ENCODE peak calls at places on chromosomes 16 and 17, in six cellular contexts. U is GM06990, J is astrocyte of the spinal cord, B is heart right ventricle, N is breast epithelium, Z is A673. A is an unnamed sample.

GRCh38 chr17:37294888-37295287 is 80.9 kb upstream of the C17orf78 start:
- DNase-seq in U (no peak), B (no peak), J (no peak), Z (no peak), N (no peak), A (no peak)

GRCh38 chr17:36048061-36048460 is 16.0 kb upstream of the CCL18 start:
- DNase-seq in N (no peak), J (no peak), U (no peak), B (no peak), Z (no peak), A (no peak)

GRCh38 chr16:81445143-81445922 is 725 bp downstream of the CMIP start:
- DNase-seq in N (no peak), B (peak; percentile 44), Z (peak; percentile 22), U (peak; percentile 63), J (peak; percentile 35), A (no peak)

GRCh38 chr16:56245197-56245596 is 53.9 kb downstream of the GNAO1 start:
- DNase-seq in U (no peak), Z (no peak), J (no peak), N (no peak), B (no peak), A (no peak)

GRCh38 chr16:89283449-89283848 is 65.9 kb downstream of the ZNF778 start:
- DNase-seq in U (no peak), J (no peak), N (no peak), Z (no peak), B (no peak), A (no peak)

GRCh38 chr16:28276301-28276700 is 16.0 kb upstream of the SBK1 start:
- DNase-seq in B (no peak), J (no peak), N (no peak), U (no peak), Z (no peak), A (no peak)

GRCh38 chr17:79986441-79987186 is 49.1 kb downstream of the TBC1D16 start:
- DNase-seq in Z (no peak), U (no peak), B (no peak), N (no peak), J (peak; percentile 49), A (no peak)

GRCh38 chr16:4613636-4614570 is 785 bp downstream of the UBALD1 start:
- DNase-seq in Z (peak; percentile 48), J (peak; percentile 20), B (peak; percentile 43), N (no peak), U (peak; percentile 78), A (no peak)

GRCh38 chr17:78529871-78530670 is 47.1 kb downstream of the DNAH17 start:
- DNase-seq in B (no peak), J (no peak), N (no peak), Z (no peak), U (no peak), A (no peak)

GRCh38 chr17:17119533-17119932 is 77.3 kb downstream of the MPRIP start:
- DNase-seq in J (peak; percentile 44), B (no peak), Z (no peak), U (no peak), N (no peak), A (no peak)

GRCh38 chr16:67022531-67023214 is 6.3 kb upstream of the CBFB start:
- DNase-seq in B (no peak), Z (no peak), U (no peak), N (peak; percentile 2), J (peak; percentile 14), A (no peak)

GRCh38 chr16:81616321-81617020 is 162.6 kb upstream of the PLCG2 start:
- DNase-seq in B (peak; percentile 74), N (no peak), J (peak; percentile 72), Z (peak; percentile 58), U (peak; percentile 63), A (no peak)

GRCh38 chr16:78227855-78228254 is 128.4 kb downstream of the WWOX start:
- DNase-seq in U (no peak), Z (no peak), J (no peak), N (no peak), B (no peak), A (no peak)

GRCh38 chr17:3213587-3213986 is 6.1 kb downstream of the OR1A1 start:
- DNase-seq in Z (no peak), U (no peak), N (no peak), J (no peak), B (no peak), A (no peak)

GRCh38 chr16:55100100-55100499 is 169.4 kb downstream of the IRX5 start:
- DNase-seq in J (no peak), N (no peak), Z (no peak), U (no peak), B (no peak), A (no peak)

GRCh38 chr17:64537488-64537887 is 30.7 kb downstream of the CEP95 start:
- DNase-seq in Z (no peak), B (no peak), J (no peak), U (no peak), N (no peak), A (no peak)

DNA sequence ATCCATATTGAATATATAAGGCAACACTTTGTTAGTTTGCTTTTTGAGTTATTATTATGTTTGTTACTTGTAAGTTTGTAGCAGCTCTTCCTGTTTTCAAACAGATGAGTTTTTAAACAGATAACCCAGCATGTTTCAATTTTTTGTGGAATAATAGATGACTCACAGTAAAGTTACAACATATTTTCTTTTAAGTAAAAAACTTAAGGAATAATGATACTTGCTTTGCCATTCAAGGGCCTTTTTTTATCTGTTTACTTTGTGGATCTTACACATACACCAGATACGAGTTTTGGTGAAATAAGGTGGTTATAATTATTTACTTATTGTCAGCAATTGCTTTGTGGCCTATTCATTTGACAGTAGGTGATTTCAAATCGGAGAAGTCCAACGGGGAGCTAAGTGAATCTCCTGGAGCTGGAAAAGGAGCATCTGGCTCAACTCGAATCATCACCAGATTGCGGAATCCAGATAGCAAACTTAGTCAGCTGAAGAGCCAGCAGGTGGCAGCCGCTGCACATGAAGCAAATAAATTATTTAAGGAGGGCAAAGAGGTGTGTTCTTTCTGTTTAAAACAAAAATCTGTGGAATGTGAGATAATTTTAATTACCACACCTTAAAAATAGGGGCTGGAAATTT is 66.3 kb downstream of the BPTF start:
- DNase-seq in B (no peak), Z (peak; percentile 62), J (peak; percentile 49), N (no peak), U (no peak), A (peak; percentile 12)
- TF ChIP-seq CTCF in B (peak; percentile 46), Z (peak; percentile 65), J (peak; percentile 45), N (no peak), U (no peak), A (peak; percentile 45)

GRCh38 chr17:73640691-73641090 is 3.6 kb downstream of the SDK2 start:
- DNase-seq in U (no peak), Z (no peak), J (no peak), N (no peak), B (no peak), A (no peak)

GRCh38 chr17:73642659-73643011 is 1.6 kb downstream of the SDK2 start:
- DNase-seq in Z (no peak), B (no peak), N (no peak), U (no peak), J (no peak), A (no peak)

GRCh38 chr17:73643012-73643845 is 1.0 kb downstream of the SDK2 start:
- DNase-seq in N (no peak), Z (peak; percentile 21), B (peak; percentile 34), J (no peak), U (no peak), A (no peak)

GRCh38 chr17:73643846-73644144 is 450 bp downstream of the SDK2 start:
- DNase-seq in J (no peak), N (no peak), U (no peak), B (no peak), Z (no peak), A (no peak)

GRCh38 chr17:73641779-73642580 is 2.3 kb downstream of the SDK2 start:
- DNase-seq in U (no peak), Z (peak; percentile 71), J (no peak), N (no peak), B (no peak), A (no peak)
- H3K4me3 ChIP-seq in U (no peak overlapping the region), Z (no peak overlapping the region), J (no peak overlapping the region), N (peak overlapping the region; percentile 60), B (no peak overlapping the region), A (no peak overlapping the region)

GRCh38 chr17:19464033-19465026 is 53.3 kb downstream of the RNF112 start:
- DNase-seq in J (no peak), U (no peak), Z (no peak), B (no peak), N (no peak), A (peak; percentile 29)
- TF ChIP-seq CTCF in J (no peak), U (no peak), Z (no peak), B (no peak), N (no peak), A (no peak)

GRCh38 chr16:568401-569258 is 1.1 kb upstream of the PIGQ start:
- DNase-seq in Z (no peak), U (no peak), N (no peak), B (no peak), J (no peak), A (no peak)

GRCh38 chr16:565420-566330 is 1.1 kb upstream of the NHLRC4 start:
- DNase-seq in N (no peak), B (no peak), U (no peak), Z (no peak), J (no peak), A (no peak)

GRCh38 chr16:566475-567361 is at the start of gene NHLRC4:
- DNase-seq in Z (peak; percentile 63), U (peak; percentile 78), N (no peak), B (peak; percentile 78), J (peak; percentile 39), A (no peak)

GRCh38 chr16:569445-570254 is at the start of gene PIGQ:
- DNase-seq in N (peak; percentile 50), J (peak; percentile 62), Z (peak; percentile 79), U (peak; percentile 79), B (peak; percentile 68), A (no peak)

GRCh38 chr16:567362-568256 is 804 bp downstream of the NHLRC4 start:
- DNase-seq in B (no peak), Z (no peak), J (no peak), N (no peak), U (no peak), A (no peak)
- H3K4me3 ChIP-seq in B (peak overlapping the region; percentile 48), Z (no peak overlapping the region), J (no peak overlapping the region), N (peak overlapping the region; percentile 37), U (no peak overlapping the region), A (no peak overlapping the region)

DNA sequence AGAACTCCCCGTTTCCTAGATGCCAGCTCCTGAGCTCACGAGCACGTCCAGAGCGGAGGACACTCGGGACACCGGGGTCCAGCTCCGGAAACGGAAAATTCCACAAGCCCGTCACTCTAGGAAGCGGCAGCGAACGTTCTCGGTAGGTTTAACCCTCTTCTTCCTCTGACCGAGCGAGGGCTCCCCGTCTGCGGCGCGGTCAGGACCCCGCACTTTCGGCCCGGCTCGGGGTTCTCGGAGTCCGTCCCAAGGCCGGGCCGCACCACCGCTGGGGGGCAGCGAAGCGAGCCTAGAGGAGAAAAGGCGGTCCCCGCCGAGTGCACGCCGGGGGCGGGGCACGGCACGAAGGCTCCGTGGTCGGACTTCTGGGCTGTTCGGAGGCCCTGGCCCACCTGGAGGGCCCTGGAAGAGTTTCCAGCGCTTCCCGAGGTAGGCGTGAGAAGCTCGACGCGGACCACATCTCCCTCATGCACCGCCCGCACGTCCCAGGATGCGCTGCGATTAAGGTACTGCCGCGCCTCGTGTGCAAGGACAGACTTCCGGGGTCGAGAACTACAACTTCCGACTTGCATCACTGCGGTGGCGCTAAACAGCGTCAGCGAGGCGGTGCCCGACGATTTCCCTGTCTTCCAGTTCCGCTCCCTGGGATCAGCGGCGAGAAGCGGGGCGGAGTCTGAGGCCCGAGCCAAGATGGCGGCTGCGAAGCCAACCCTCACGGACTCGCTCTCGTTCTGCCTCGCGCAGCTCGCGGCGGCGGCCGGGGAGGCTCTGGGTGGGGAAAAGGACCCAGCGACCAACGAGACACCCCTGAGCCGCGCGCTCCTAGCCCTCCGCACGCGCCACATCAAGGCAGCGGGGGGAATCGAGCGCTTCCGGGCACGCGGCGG is at the start of gene ARMC5:
- DNase-seq in J (peak; percentile 99), Z (peak; percentile 98), N (peak; percentile 97), U (peak; percentile 96), B (peak; percentile 97), A (peak; percentile 98)
- TF ChIP-seq CTCF in J (peak; percentile 62), Z (peak; percentile 75), N (peak; percentile 17), U (peak; percentile 81), B (peak; percentile 82), A (peak; percentile 53)

GRCh38 chr16:29993903-29994612 is 1.4 kb downstream of the HIRIP3 start:
- DNase-seq in B (no peak), U (no peak), J (no peak), N (no peak), Z (no peak), A (no peak)
- H3K4me3 ChIP-seq in B (peak overlapping the region; percentile 91), U (peak overlapping the region; percentile 78), J (no peak overlapping the region), N (peak overlapping the region; percentile 70), Z (peak overlapping the region; percentile 66), A (no peak overlapping the region)

A was measured in astrocyte of the cerebellum.